ENCODE peak calls at places on chromosome 15, in five cellular contexts. One of them, this sample, is unnamed.
A peak's percentile ranks its signal among the peaks of the same experiment; 100 is the strongest.

GRCh38 chr15:89114974-89115373 is 26.7 kb downstream of the ABHD2 start:
- DNase-seq in naive thymus-derived CD4-positive, alpha-beta T cell: no peak
- DNase-seq in CD4-positive, CD25-positive, alpha-beta regulatory T cell: no peak
- DNase-seq in Panc1: no peak
- DNase-seq in stomach: peak; percentile 51
- DNase-seq in this sample: no peak

GRCh38 chr15:87973456-87974215 is 282.9 kb downstream of the NTRK3 start:
- DNase-seq in naive thymus-derived CD4-positive, alpha-beta T cell: no peak
- DNase-seq in CD4-positive, CD25-positive, alpha-beta regulatory T cell: no peak
- DNase-seq in Panc1: no peak
- DNase-seq in stomach: no peak
- DNase-seq in this sample: no peak

GRCh38 chr15:51675234-51675633 is 6.1 kb upstream of the SCG3 start:
- DNase-seq in naive thymus-derived CD4-positive, alpha-beta T cell: no peak
- DNase-seq in CD4-positive, CD25-positive, alpha-beta regulatory T cell: no peak
- DNase-seq in Panc1: no peak
- DNase-seq in stomach: no peak
- DNase-seq in this sample: no peak

GRCh38 chr15:82314769-82315518 is 34.3 kb downstream of the GOLGA6L10 start:
- DNase-seq in naive thymus-derived CD4-positive, alpha-beta T cell: no peak
- DNase-seq in CD4-positive, CD25-positive, alpha-beta regulatory T cell: no peak
- DNase-seq in Panc1: no peak
- DNase-seq in stomach: no peak
- DNase-seq in this sample: no peak

GRCh38 chr15:93748710-93749109 is 482.7 kb upstream of the MCTP2 start:
- DNase-seq in naive thymus-derived CD4-positive, alpha-beta T cell: no peak
- DNase-seq in CD4-positive, CD25-positive, alpha-beta regulatory T cell: no peak
- DNase-seq in Panc1: no peak
- DNase-seq in stomach: no peak
- DNase-seq in this sample: no peak

GRCh38 chr15:63210151-63211051 is 21.0 kb downstream of the RAB8B start:
- DNase-seq in naive thymus-derived CD4-positive, alpha-beta T cell: no peak
- DNase-seq in CD4-positive, CD25-positive, alpha-beta regulatory T cell: no peak
- DNase-seq in Panc1: no peak
- DNase-seq in stomach: no peak
- DNase-seq in this sample: no peak

GRCh38 chr15:70717237-70717793 is 46.0 kb downstream of the UACA start:
- DNase-seq in naive thymus-derived CD4-positive, alpha-beta T cell: no peak
- DNase-seq in CD4-positive, CD25-positive, alpha-beta regulatory T cell: no peak
- DNase-seq in Panc1: no peak
- DNase-seq in stomach: no peak
- DNase-seq in this sample: no peak

GRCh38 chr15:78018968-78019644 is 58.4 kb downstream of the TBC1D2B start:
- DNase-seq in naive thymus-derived CD4-positive, alpha-beta T cell: no peak
- DNase-seq in CD4-positive, CD25-positive, alpha-beta regulatory T cell: no peak
- DNase-seq in Panc1: no peak
- DNase-seq in stomach: no peak
- DNase-seq in this sample: peak; percentile 26

GRCh38 chr15:70504305-70504951 is 258.9 kb downstream of the UACA start:
- DNase-seq in naive thymus-derived CD4-positive, alpha-beta T cell: no peak
- DNase-seq in CD4-positive, CD25-positive, alpha-beta regulatory T cell: no peak
- DNase-seq in Panc1: no peak
- DNase-seq in stomach: peak; percentile 47
- DNase-seq in this sample: peak; percentile 91

GRCh38 chr15:67114846-67115521 is 49.6 kb downstream of the SMAD3 start:
- DNase-seq in naive thymus-derived CD4-positive, alpha-beta T cell: no peak
- DNase-seq in CD4-positive, CD25-positive, alpha-beta regulatory T cell: no peak
- DNase-seq in Panc1: no peak
- DNase-seq in stomach: no peak
- DNase-seq in this sample: no peak

GRCh38 chr15:61871926-61872522 is 188.2 kb downstream of the VPS13C start:
- DNase-seq in naive thymus-derived CD4-positive, alpha-beta T cell: no peak
- DNase-seq in CD4-positive, CD25-positive, alpha-beta regulatory T cell: no peak
- DNase-seq in Panc1: no peak
- DNase-seq in stomach: no peak
- DNase-seq in this sample: peak; percentile 13

GRCh38 chr15:54481819-54482218 is 503.6 kb downstream of the UNC13C start:
- DNase-seq in naive thymus-derived CD4-positive, alpha-beta T cell: no peak
- DNase-seq in CD4-positive, CD25-positive, alpha-beta regulatory T cell: no peak
- DNase-seq in Panc1: no peak
- DNase-seq in stomach: no peak
- DNase-seq in this sample: peak; percentile 59

GRCh38 chr15:42385980-42386695 is 26.8 kb downstream of the CAPN3 start:
- DNase-seq in naive thymus-derived CD4-positive, alpha-beta T cell: no peak
- DNase-seq in CD4-positive, CD25-positive, alpha-beta regulatory T cell: no peak
- DNase-seq in Panc1: no peak
- DNase-seq in stomach: no peak
- DNase-seq in this sample: no peak

GRCh38 chr15:58139631-58140522 is 1.7 kb downstream of the AQP9 start:
- DNase-seq in naive thymus-derived CD4-positive, alpha-beta T cell: no peak
- DNase-seq in CD4-positive, CD25-positive, alpha-beta regulatory T cell: no peak
- DNase-seq in Panc1: no peak
- DNase-seq in stomach: no peak
- DNase-seq in this sample: no peak
- H3K4me3 ChIP-seq in naive thymus-derived CD4-positive, alpha-beta T cell: no peak overlapping the region
- H3K4me3 ChIP-seq in CD4-positive, CD25-positive, alpha-beta regulatory T cell: no peak overlapping the region
- H3K4me3 ChIP-seq in Panc1: no peak overlapping the region
- H3K4me3 ChIP-seq in stomach: no peak overlapping the region
- H3K4me3 ChIP-seq in this sample: no peak overlapping the region

GRCh38 chr15:84656972-84657371 is 1.0 kb downstream of the NMB start:
- DNase-seq in naive thymus-derived CD4-positive, alpha-beta T cell: no peak
- DNase-seq in CD4-positive, CD25-positive, alpha-beta regulatory T cell: no peak
- DNase-seq in Panc1: no peak
- DNase-seq in stomach: no peak
- DNase-seq in this sample: no peak
- H3K4me3 ChIP-seq in naive thymus-derived CD4-positive, alpha-beta T cell: no peak overlapping the region
- H3K4me3 ChIP-seq in CD4-positive, CD25-positive, alpha-beta regulatory T cell: no peak overlapping the region
- H3K4me3 ChIP-seq in Panc1: no peak overlapping the region
- H3K4me3 ChIP-seq in stomach: no peak overlapping the region
- H3K4me3 ChIP-seq in this sample: no peak overlapping the region

GRCh38 chr15:95286316-95286880 is 1044.1 kb upstream of the NR2F2 start:
- DNase-seq in naive thymus-derived CD4-positive, alpha-beta T cell: no peak
- DNase-seq in CD4-positive, CD25-positive, alpha-beta regulatory T cell: no peak
- DNase-seq in Panc1: no peak
- DNase-seq in stomach: no peak
- DNase-seq in this sample: no peak
- H3K4me3 ChIP-seq in naive thymus-derived CD4-positive, alpha-beta T cell: no peak overlapping the region
- H3K4me3 ChIP-seq in CD4-positive, CD25-positive, alpha-beta regulatory T cell: no peak overlapping the region
- H3K4me3 ChIP-seq in Panc1: no peak overlapping the region
- H3K4me3 ChIP-seq in stomach: no peak overlapping the region
- H3K4me3 ChIP-seq in this sample: no peak overlapping the region

DNA sequence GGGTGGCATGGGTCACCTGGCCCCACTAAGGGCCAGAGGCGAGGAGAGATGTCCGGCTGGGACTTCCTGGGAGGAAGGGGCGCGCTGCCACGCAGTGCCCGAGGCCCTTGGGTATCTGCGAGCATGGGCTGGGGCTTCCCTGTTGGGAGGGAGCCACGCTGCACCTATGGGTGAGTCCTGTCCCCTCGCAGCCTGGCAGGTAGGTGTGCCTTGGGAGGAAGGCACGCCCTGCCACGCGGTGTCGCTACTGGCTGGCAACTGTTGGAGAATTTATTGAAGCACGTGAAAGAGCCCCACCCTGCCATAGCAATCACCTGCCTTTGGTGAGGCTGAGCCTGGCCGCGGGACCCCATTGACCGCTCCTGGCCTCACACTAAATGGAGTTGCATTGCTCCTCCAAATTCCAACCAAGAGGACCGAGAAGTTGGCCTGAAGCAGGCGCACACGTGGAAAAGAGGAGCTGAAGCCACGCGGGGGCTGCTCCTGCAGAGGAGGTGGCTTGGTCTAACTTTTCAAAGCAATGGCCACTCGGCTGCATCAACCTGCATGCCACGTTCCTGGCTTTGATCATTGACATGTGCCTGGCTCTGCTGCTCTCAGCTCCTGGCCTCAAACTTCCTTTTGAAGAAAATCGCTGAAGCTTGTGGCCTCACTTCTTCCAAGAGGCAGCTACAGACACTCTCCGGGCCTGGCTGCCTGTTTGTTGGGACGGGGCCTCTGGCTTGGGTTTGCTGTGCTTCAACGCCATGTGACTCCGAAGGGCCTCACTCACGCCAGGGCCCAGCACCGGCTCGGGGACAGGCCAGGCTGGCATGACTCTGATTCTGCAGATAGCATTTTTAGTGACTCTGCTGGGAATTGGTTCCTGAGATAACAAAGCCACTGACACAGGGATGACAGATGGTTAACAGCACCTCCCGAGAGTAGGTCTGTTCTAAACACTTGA is 134.1 kb downstream of the TJP1 start:
- DNase-seq in naive thymus-derived CD4-positive, alpha-beta T cell: no peak
- DNase-seq in CD4-positive, CD25-positive, alpha-beta regulatory T cell: no peak
- DNase-seq in Panc1: no peak
- DNase-seq in stomach: peak; percentile 79
- DNase-seq in this sample: no peak
- H3K4me3 ChIP-seq in naive thymus-derived CD4-positive, alpha-beta T cell: no peak overlapping the region
- H3K4me3 ChIP-seq in CD4-positive, CD25-positive, alpha-beta regulatory T cell: no peak overlapping the region
- H3K4me3 ChIP-seq in Panc1: no peak overlapping the region
- H3K4me3 ChIP-seq in stomach: no peak overlapping the region
- H3K4me3 ChIP-seq in this sample: no peak overlapping the region

DNA sequence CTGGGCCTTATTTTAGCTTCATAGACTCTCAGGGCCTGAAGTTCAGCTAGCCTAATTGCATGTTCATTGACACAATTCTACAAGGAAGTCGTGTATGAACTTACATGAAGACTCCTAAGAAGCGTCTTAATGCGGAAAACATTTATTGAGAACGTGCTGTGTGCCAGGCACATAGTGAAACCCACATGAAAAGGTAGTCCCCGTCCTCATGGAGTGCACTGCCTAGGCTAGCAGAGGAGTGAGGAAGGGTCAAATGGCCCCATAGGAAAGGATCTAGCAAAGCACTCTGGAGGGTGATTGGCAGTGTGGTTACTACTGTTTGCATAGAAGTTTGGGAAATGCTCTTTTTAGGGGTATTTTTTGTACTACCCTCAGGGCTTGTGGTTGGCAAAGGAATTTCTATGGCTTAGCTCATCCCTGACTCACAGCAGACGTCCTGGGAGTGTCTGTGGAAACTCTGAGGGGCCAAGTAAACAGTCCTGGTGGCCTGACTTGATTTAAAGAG is 854 bp upstream of the NPTN start:
- DNase-seq in naive thymus-derived CD4-positive, alpha-beta T cell: no peak
- DNase-seq in CD4-positive, CD25-positive, alpha-beta regulatory T cell: no peak
- DNase-seq in Panc1: peak; percentile 64
- DNase-seq in stomach: no peak
- DNase-seq in this sample: no peak
- H3K4me3 ChIP-seq in naive thymus-derived CD4-positive, alpha-beta T cell: peak overlapping the region; percentile 73
- H3K4me3 ChIP-seq in CD4-positive, CD25-positive, alpha-beta regulatory T cell: peak overlapping the region; percentile 90
- H3K4me3 ChIP-seq in Panc1: peak overlapping the region; percentile 86
- H3K4me3 ChIP-seq in stomach: peak overlapping the region; percentile 98
- H3K4me3 ChIP-seq in this sample: peak overlapping the region; percentile 62

GRCh38 chr15:72118400-72118978 is at the start of gene SENP8:
- DNase-seq in naive thymus-derived CD4-positive, alpha-beta T cell: no peak
- DNase-seq in CD4-positive, CD25-positive, alpha-beta regulatory T cell: no peak
- DNase-seq in Panc1: no peak
- DNase-seq in stomach: no peak
- DNase-seq in this sample: no peak
- H3K4me3 ChIP-seq in naive thymus-derived CD4-positive, alpha-beta T cell: peak within 1 kb of the TSS; percentile 86
- H3K4me3 ChIP-seq in CD4-positive, CD25-positive, alpha-beta regulatory T cell: peak within 1 kb of the TSS; percentile 89
- H3K4me3 ChIP-seq in Panc1: peak within 1 kb of the TSS; percentile 98
- H3K4me3 ChIP-seq in stomach: peak within 1 kb of the TSS; percentile 93
- H3K4me3 ChIP-seq in this sample: peak within 1 kb of the TSS; percentile 96

DNA sequence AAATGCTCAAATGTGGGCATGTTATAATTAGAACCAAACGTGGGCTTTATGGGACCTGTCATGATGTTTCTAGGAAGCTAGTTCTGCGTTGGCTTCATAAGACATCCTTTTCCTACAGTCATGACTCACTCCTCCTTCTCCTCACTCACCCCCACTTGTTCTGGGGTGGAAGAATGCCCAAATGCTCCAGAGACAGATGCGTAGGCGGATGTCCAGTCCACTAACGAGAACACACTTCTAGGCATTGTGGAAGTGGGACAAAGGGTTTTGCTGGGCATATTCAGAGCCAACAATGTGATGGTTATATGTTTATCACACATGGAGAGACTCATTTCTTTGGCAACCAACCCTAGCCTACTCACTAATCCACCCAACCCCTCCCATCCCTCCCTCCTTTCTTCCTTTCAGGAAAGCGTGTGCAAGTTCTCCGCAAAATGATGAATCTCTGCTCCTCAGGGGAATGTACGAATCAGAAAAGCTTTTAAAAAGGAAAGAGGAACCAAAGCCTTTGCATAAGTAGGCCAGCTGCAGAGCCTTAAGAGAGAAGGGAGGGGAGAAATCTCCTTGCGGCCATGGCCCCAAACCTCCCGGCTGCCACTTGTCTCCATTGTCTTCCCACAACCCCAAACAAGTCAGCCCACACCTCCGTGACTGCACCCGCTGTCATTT is 123.0 kb upstream of the SPRED1 start:
- DNase-seq in naive thymus-derived CD4-positive, alpha-beta T cell: no peak
- DNase-seq in CD4-positive, CD25-positive, alpha-beta regulatory T cell: no peak
- DNase-seq in Panc1: no peak
- DNase-seq in stomach: peak; percentile 43
- DNase-seq in this sample: peak; percentile 49
- H3K4me3 ChIP-seq in naive thymus-derived CD4-positive, alpha-beta T cell: no peak overlapping the region
- H3K4me3 ChIP-seq in CD4-positive, CD25-positive, alpha-beta regulatory T cell: no peak overlapping the region
- H3K4me3 ChIP-seq in Panc1: no peak overlapping the region
- H3K4me3 ChIP-seq in stomach: peak overlapping the region; percentile 2
- H3K4me3 ChIP-seq in this sample: peak overlapping the region; percentile 18

GRCh38 chr15:81297580-81298575 is 26.1 kb downstream of the STARD5 start:
- DNase-seq in naive thymus-derived CD4-positive, alpha-beta T cell: no peak
- DNase-seq in CD4-positive, CD25-positive, alpha-beta regulatory T cell: no peak
- DNase-seq in Panc1: no peak
- DNase-seq in stomach: no peak
- DNase-seq in this sample: no peak

GRCh38 chr15:81297147-81297572 is 26.8 kb downstream of the STARD5 start:
- DNase-seq in naive thymus-derived CD4-positive, alpha-beta T cell: no peak
- DNase-seq in CD4-positive, CD25-positive, alpha-beta regulatory T cell: no peak
- DNase-seq in Panc1: no peak
- DNase-seq in stomach: no peak
- DNase-seq in this sample: no peak

GRCh38 chr15:81295466-81296145 is 28.3 kb downstream of the STARD5 start:
- DNase-seq in naive thymus-derived CD4-positive, alpha-beta T cell: no peak
- DNase-seq in CD4-positive, CD25-positive, alpha-beta regulatory T cell: no peak
- DNase-seq in Panc1: no peak
- DNase-seq in stomach: no peak
- DNase-seq in this sample: no peak

GRCh38 chr15:81296218-81296617 is 27.7 kb downstream of the STARD5 start:
- DNase-seq in naive thymus-derived CD4-positive, alpha-beta T cell: no peak
- DNase-seq in CD4-positive, CD25-positive, alpha-beta regulatory T cell: no peak
- DNase-seq in Panc1: no peak
- DNase-seq in stomach: no peak
- DNase-seq in this sample: no peak

GRCh38 chr15:81296673-81297072 is 27.3 kb downstream of the STARD5 start:
- DNase-seq in naive thymus-derived CD4-positive, alpha-beta T cell: peak; percentile 74
- DNase-seq in CD4-positive, CD25-positive, alpha-beta regulatory T cell: peak; percentile 62
- DNase-seq in Panc1: no peak
- DNase-seq in stomach: peak; percentile 61
- DNase-seq in this sample: peak; percentile 95
- H3K4me3 ChIP-seq in naive thymus-derived CD4-positive, alpha-beta T cell: peak overlapping the region; percentile 74
- H3K4me3 ChIP-seq in CD4-positive, CD25-positive, alpha-beta regulatory T cell: peak overlapping the region; percentile 97
- H3K4me3 ChIP-seq in Panc1: no peak overlapping the region
- H3K4me3 ChIP-seq in stomach: peak overlapping the region; percentile 39
- H3K4me3 ChIP-seq in this sample: peak overlapping the region; percentile 47

This sample was measured in GM12865.